ENCODE peak calls at places on chromosome X, in ten cellular contexts. I, V, P, X, Q, U, T, R, G and F are unnamed samples.

GRCh38 chrX:107537815-107538214 is 88.4 kb downstream of the FRMPD3 start:
- DNase-seq in I (no peak), V (peak; percentile 41), P (peak; percentile 30), X (peak; percentile 21), Q (peak; percentile 16), U (no peak), T (peak; percentile 26), R (peak; percentile 66), G (peak; percentile 68), F (peak; percentile 28)

GRCh38 chrX:26783512-26784225 is 567.7 kb downstream of the MAGEB5 start:
- DNase-seq in I (no peak), V (peak; percentile 50), P (peak; percentile 2), X (peak; percentile 62), Q (no peak), U (no peak), T (peak; percentile 36), R (peak; percentile 40), G (peak; percentile 25), F (no peak)

GRCh38 chrX:119647552-119648420 is 41.6 kb upstream of the NKRF start:
- DNase-seq in I (no peak), V (no peak), P (no peak), X (no peak), Q (no peak), U (no peak), T (no peak), R (no peak), G (no peak), F (peak; percentile 34)

GRCh38 chrX:104282326-104282725 is 27.6 kb upstream of the ESX1 start:
- DNase-seq in I (no peak), V (no peak), P (no peak), X (no peak), Q (no peak), U (no peak), T (no peak), R (no peak), G (no peak), F (no peak)

GRCh38 chrX:24463077-24463476 is 2.0 kb upstream of the PDK3 start:
- DNase-seq in I (no peak), V (no peak), P (no peak), X (no peak), Q (no peak), U (no peak), T (no peak), R (no peak), G (no peak), F (no peak)

GRCh38 chrX:11341274-11342256 is 48.4 kb downstream of the AMELX start:
- DNase-seq in I (peak; percentile 68), V (no peak), P (peak; percentile 83), X (peak; percentile 49), Q (peak; percentile 79), U (peak; percentile 70), T (peak; percentile 56), R (peak; percentile 8), G (peak; percentile 88), F (no peak)

GRCh38 chrX:367866-368265 is 18.8 kb downstream of the PPP2R3B start:
- DNase-seq in I (peak; percentile 60), V (no peak), P (no peak), X (no peak), Q (no peak), U (no peak), T (no peak), R (no peak), G (no peak), F (no peak)

GRCh38 chrX:153727108-153727931 is 2.7 kb downstream of the ABCD1 start:
- DNase-seq in I (peak; percentile 86), V (no peak), P (peak; percentile 24), X (no peak), Q (no peak), U (peak; percentile 90), T (peak; percentile 78), R (no peak), G (peak; percentile 50), F (peak; percentile 59)

GRCh38 chrX:9204560-9204959 is 170.6 kb upstream of the FAM9B start:
- DNase-seq in I (no peak), V (no peak), P (no peak), X (no peak), Q (no peak), U (no peak), T (no peak), R (peak; percentile 36), G (peak; percentile 78), F (no peak)

GRCh38 chrX:108224727-108225455 is 133.3 kb downstream of the ATG4A start:
- DNase-seq in I (no peak), V (peak; percentile 9), P (peak; percentile 58), X (peak; percentile 71), Q (peak; percentile 47), U (no peak), T (no peak), R (peak; percentile 38), G (peak; percentile 65), F (peak; percentile 13)

GRCh38 chrX:138775501-138775900 is 64.0 kb upstream of the FGF13 start:
- DNase-seq in I (no peak), V (no peak), P (peak; percentile 34), X (peak; percentile 71), Q (peak; percentile 25), U (no peak), T (no peak), R (peak; percentile 26), G (peak; percentile 74), F (peak; percentile 4)

GRCh38 chrX:40734956-40735317 is 405 bp downstream of the MED14 start:
- DNase-seq in I (no peak), V (peak; percentile 49), P (peak; percentile 26), X (peak; percentile 36), Q (no peak), U (no peak), T (no peak), R (peak; percentile 11), G (no peak), F (no peak)

GRCh38 chrX:143095841-143096240 is 70.1 kb downstream of the SPANXN4 start:
- DNase-seq in I (no peak), V (no peak), P (no peak), X (no peak), Q (no peak), U (no peak), T (no peak), R (no peak), G (no peak), F (no peak)

GRCh38 chrX:43595931-43596330 is 60.2 kb upstream of the MAOA start:
- DNase-seq in I (no peak), V (no peak), P (no peak), X (no peak), Q (no peak), U (no peak), T (no peak), R (no peak), G (no peak), F (no peak)

GRCh38 chrX:3527166-3527565 is 180.7 kb upstream of the MXRA5 start:
- DNase-seq in I (no peak), V (no peak), P (peak; percentile 63), X (no peak), Q (peak; percentile 53), U (no peak), T (no peak), R (no peak), G (no peak), F (no peak)

GRCh38 chrX:2327423-2327822 is 173.4 kb downstream of the DHRSX start:
- DNase-seq in I (no peak), V (peak; percentile 55), P (no peak), X (no peak), Q (no peak), U (no peak), T (no peak), R (no peak), G (no peak), F (no peak)
- H3K27ac ChIP-seq in I (no peak overlapping the region), V (peak overlapping the region; percentile 38), P (no peak overlapping the region), X (no peak overlapping the region), Q (no peak overlapping the region), U (no peak overlapping the region), T (no peak overlapping the region), R (no peak overlapping the region), G (no peak overlapping the region), F (no peak overlapping the region)

DNA sequence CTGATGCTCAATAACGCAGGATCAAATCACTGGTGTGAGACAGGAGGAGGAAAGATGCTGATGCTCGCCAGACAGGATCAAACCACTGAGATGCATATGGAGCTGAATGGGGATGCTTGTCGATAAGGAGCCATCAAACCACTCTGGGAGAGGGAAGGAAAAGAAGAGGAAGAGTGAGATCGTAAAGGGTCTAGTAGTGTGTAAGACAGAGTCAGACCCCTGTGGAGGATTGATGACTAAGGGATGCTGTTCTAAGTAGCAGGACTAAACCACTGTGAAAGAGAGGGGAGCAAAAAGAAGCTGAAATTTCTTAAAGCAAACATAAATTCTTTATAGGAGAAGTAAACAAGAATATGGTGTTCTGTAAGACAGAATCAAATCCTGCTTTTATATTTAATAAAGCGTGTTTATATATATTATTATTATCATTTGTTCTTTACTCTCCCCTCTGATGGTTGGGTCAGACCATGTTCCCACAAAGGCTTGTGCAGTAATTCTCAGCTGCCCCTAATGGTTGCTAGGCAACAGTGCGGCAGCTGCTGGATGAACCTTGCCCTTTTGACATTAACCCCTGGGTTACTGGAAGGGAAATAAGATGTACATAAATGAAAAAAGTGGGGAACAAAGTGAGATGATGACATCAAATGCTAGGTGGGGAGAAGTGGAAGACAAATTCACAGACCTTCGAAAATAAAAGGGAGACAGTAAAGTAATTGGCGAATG is 432.4 kb upstream of the FGF16 start:
- DNase-seq in I (no peak), V (no peak), P (peak; percentile 1), X (peak; percentile 25), Q (no peak), U (no peak), T (no peak), R (peak; percentile 31), G (no peak), F (peak; percentile 39)
- H3K9me3 ChIP-seq in I (no peaks in the 10 kb centered on the region), V (no peaks in the 10 kb centered on the region), P (no peaks in the 10 kb centered on the region), X (no peaks in the 10 kb centered on the region), Q (no peaks in the 10 kb centered on the region), U (no peaks in the 10 kb centered on the region), T (no peaks in the 10 kb centered on the region), R (no peaks in the 10 kb centered on the region), G (no peaks in the 10 kb centered on the region), F (no peaks in the 10 kb centered on the region)

GRCh38 chrX:118552501-118552900 is 56.9 kb downstream of the DOCK11 start:
- DNase-seq in I (no peak), V (no peak), P (peak; percentile 82), X (no peak), Q (peak; percentile 76), U (no peak), T (no peak), R (peak; percentile 63), G (peak; percentile 68), F (no peak)
- H3K27ac ChIP-seq in I (no peak overlapping the region), V (no peak overlapping the region), P (no peak overlapping the region), X (no peak overlapping the region), Q (no peak overlapping the region), U (no peak overlapping the region), T (no peak overlapping the region), R (peak overlapping the region; percentile 39), G (no peak overlapping the region), F (no peak overlapping the region)

DNA sequence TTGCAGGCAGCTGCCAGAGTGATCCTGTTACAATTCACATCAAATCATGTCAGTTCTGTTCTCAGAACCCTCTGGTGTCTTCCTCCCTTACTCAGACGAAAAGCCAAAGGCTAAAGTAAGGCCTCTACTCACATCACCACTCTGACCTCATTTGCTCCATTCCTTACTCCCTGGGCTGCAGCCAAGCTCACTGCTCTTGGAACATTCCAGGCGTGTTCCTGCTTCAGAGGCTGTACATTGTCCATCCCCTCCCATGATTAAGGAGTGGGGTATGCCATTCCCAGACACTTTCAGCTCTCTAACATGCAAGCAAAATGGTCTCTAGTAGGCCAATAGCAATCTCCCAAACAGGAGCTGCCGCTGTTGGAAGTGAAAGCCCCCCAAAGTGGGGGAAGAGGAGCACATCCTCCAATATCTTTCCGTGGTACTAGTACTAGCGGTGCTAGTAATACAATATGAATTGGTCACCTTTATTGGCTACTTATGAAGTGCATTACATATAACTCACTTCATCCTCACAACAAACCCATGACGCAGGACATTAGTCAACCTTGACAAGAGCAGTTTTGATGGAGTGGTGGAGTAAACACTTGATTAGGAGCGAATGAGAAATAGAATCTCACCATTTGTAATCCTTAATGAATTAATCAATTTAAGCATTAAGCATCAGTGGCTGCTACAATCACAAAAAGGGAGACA is 15.0 kb downstream of the GAB3 start:
- DNase-seq in I (peak; percentile 73), V (no peak), P (peak; percentile 93), X (no peak), Q (peak; percentile 90), U (peak; percentile 70), T (no peak), R (peak; percentile 44), G (peak; percentile 7), F (no peak)
- H3K9me3 ChIP-seq in I (no peaks in the 10 kb centered on the region), V (no peaks in the 10 kb centered on the region), P (no peaks in the 10 kb centered on the region), X (no peaks in the 10 kb centered on the region), Q (no peaks in the 10 kb centered on the region), U (no peaks in the 10 kb centered on the region), T (no peaks in the 10 kb centered on the region), R (no peaks in the 10 kb centered on the region), G (no peaks in the 10 kb centered on the region), F (no peaks in the 10 kb centered on the region)